ENCODE peak calls at places on chromosomes 5 and 9, in seven cellular contexts. M is astrocyte of the spinal cord, G is tibial artery, L is lung, U is left ventricle myocardium inferior, C is cardiac fibroblast, K is psoas muscle. X is an unnamed sample.

GRCh38 chr5:44454002-44454401 is 64.8 kb upstream of the FGF10 start:
- DNase-seq in M (no peak), G (no peak), L (no peak), U (no peak), C (no peak), K (no peak), X (no peak)

GRCh38 chr5:32302822-32303754 is 9.7 kb downstream of the MTMR12 start:
- DNase-seq in M (no peak), G (no peak), L (no peak), U (no peak), C (no peak), K (no peak), X (no peak)

GRCh38 chr5:35454011-35454525 is 163.6 kb upstream of the SPEF2 start:
- DNase-seq in M (no peak), G (no peak), L (no peak), U (no peak), C (no peak), K (no peak), X (no peak)

GRCh38 chr9:8366161-8366926 is 566.8 kb upstream of the DMAC1 start:
- DNase-seq in M (peak), G (no peak), L (no peak), U (no peak), C (peak), K (no peak), X (peak)

GRCh38 chr5:155726267-155726666 is 600.7 kb upstream of the SGCD start:
- DNase-seq in M (no peak), G (no peak), L (no peak), U (no peak), C (no peak), K (no peak), X (peak)

GRCh38 chr9:86175223-86175622 is 75.9 kb upstream of the GOLM1 start:
- DNase-seq in M (no peak), G (no peak), L (no peak), U (no peak), C (no peak), K (no peak), X (no peak)

GRCh38 chr5:111737716-111738115 is 19.3 kb downstream of the NREP start:
- DNase-seq in M (peak), G (no peak), L (no peak), U (no peak), C (peak), K (no peak), X (no peak)

GRCh38 chr5:158922816-158923215 is 176.9 kb downstream of the EBF1 start:
- DNase-seq in M (no peak), G (no peak), L (no peak), U (no peak), C (no peak), K (no peak), X (no peak)

GRCh38 chr9:88530051-88530450 is 4.9 kb upstream of the NXNL2 start:
- DNase-seq in M (peak), G (peak), L (no peak), U (no peak), C (peak), K (no peak), X (no peak)

GRCh38 chr5:82594097-82594496 is 315.9 kb upstream of the RPS23 start:
- DNase-seq in M (peak), G (no peak), L (no peak), U (no peak), C (peak), K (no peak), X (peak)

GRCh38 chr5:87756951-87757350 is 344.2 kb upstream of the CCNH start:
- DNase-seq in M (no peak), G (no peak), L (no peak), U (no peak), C (no peak), K (no peak), X (no peak)

GRCh38 chr9:29668732-29669131 is 2095.5 kb upstream of the C9orf72 start:
- DNase-seq in M (no peak), G (no peak), L (no peak), U (no peak), C (no peak), K (no peak), X (peak)

GRCh38 chr9:125549465-125550215 is 157.4 kb downstream of the MAPKAP1 start:
- DNase-seq in M (peak), G (peak), L (peak), U (no peak), C (peak), K (peak), X (peak)

GRCh38 chr5:175531361-175531760 is 53.0 kb downstream of the SFXN1 start:
- DNase-seq in M (no peak), G (no peak), L (no peak), U (no peak), C (no peak), K (no peak), X (no peak)

DNA sequence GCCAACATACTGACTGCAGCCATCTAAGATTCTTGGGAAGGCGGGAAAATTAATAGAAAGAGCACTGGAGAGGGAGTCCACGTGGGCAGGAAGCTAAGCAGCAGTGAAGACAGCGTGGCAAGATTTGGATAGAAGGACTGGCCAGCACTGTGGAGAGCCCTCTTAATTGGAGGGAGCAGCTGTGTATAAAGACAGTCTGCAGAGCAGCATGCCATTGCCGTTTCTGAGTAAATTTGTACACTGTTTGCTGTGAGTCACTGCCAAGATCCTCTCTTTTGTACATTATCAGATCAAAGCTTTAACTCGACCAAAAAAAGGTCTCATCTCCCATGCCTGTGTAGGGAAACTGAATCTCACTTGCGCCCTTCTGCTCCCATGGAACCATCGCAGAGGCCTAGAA is 45.3 kb downstream of the INSYN2B start:
- DNase-seq in M (peak), G (no peak), L (no peak), U (no peak), C (peak), K (no peak), X (no peak)
- H3K4me3 ChIP-seq in M (no peak), G (no peak), L (no peak), U (no peak), C (no peak), K (no peak), X (no peak)

GRCh38 chr9:126893079-126893478 is 21.5 kb upstream of the RALGPS1 start:
- DNase-seq in M (no peak), G (no peak), L (no peak), U (no peak), C (no peak), K (no peak), X (no peak)
- TF ChIP-seq CTCF in M (no peak), G (no peak), L (no peak), U (peak), C (no peak), K (no peak), X (peak)

GRCh38 chr5:5146530-5147160 is 6.5 kb downstream of the ADAMTS16 start:
- DNase-seq in M (peak), G (no peak), L (no peak), U (no peak), C (peak), K (no peak), X (no peak)

GRCh38 chr5:5149154-5149553 is 9.0 kb downstream of the ADAMTS16 start:
- DNase-seq in M (no peak), G (no peak), L (no peak), U (no peak), C (no peak), K (no peak), X (no peak)

GRCh38 chr5:5145651-5146529 is 5.8 kb downstream of the ADAMTS16 start:
- DNase-seq in M (peak), G (no peak), L (no peak), U (no peak), C (peak), K (no peak), X (no peak)

GRCh38 chr5:5154733-5155132 is 14.6 kb downstream of the ADAMTS16 start:
- DNase-seq in M (no peak), G (no peak), L (no peak), U (no peak), C (no peak), K (no peak), X (no peak)

DNA sequence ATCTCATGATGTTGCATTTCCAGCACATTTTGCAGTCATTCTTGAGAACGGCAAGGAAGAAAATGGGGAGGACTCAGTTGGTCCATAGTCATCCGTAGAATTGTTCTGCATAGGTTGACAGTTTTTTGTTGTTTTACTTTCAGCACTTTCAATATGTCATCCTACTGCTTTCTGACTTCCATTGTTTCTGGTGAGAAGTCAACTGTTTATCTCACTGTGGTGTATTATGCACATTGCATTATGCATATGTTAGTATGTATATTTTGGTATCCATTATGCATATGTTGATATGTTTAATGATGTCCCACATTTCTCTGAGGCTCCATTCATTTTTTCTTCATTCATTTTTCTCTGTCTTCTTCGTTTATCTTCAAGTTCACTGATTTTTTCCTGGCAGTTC is 10.5 kb downstream of the ADAMTS16 start:
- DNase-seq in M (no peak), G (no peak), L (no peak), U (no peak), C (no peak), K (no peak), X (no peak)
- H3K4me3 ChIP-seq in M (no peak), G (no peak), L (no peak), U (no peak), C (no peak), K (no peak), X (no peak)

GRCh38 chr9:19232830-19233194 is 2.3 kb downstream of the DENND4C start:
- DNase-seq in M (peak), G (no peak), L (no peak), U (no peak), C (peak), K (no peak), X (no peak)
- TF ChIP-seq CTCF in M (no peak), G (no peak), L (no peak), U (peak), C (peak), K (no peak), X (no peak)

GRCh38 chr5:52791366-52791765 is 3.6 kb downstream of the ITGA1 start:
- DNase-seq in M (no peak), G (no peak), L (no peak), U (no peak), C (no peak), K (no peak), X (no peak)

GRCh38 chr5:52789867-52790266 is 2.2 kb downstream of the ITGA1 start:
- DNase-seq in M (no peak), G (no peak), L (no peak), U (no peak), C (no peak), K (no peak), X (no peak)

GRCh38 chr5:52788505-52788821 is 747 bp downstream of the ITGA1 start:
- DNase-seq in M (no peak), G (no peak), L (no peak), U (no peak), C (no peak), K (no peak), X (no peak)

GRCh38 chr5:52787600-52788504 is at the start of the genes ITGA1 and PELO:
- DNase-seq in M (peak), G (peak), L (peak), U (peak), C (peak), K (peak), X (peak)

DNA sequence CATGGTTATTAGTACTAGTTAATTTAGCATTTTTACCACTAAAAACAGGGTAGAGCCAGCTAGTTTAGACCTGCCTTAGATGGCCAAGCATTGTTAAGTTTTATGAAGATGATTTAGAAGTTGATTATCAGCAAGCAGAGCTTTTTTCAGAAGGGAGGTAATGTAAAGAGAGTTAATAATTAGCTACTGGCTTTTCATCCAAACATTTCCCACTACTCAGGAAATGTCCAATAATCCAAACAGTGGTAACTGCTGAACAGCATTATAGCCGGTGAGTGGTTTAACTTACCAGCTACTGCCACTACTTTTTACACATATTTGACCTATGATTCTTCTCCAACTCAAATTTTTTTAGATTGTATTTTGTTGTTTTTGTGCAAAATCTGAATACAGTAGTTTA is 1.7 kb downstream of the ITGA1 start:
- DNase-seq in M (no peak), G (no peak), L (no peak), U (no peak), C (no peak), K (no peak), X (no peak)
- H3K4me3 ChIP-seq in M (peak), G (peak), L (no peak), U (peak), C (peak), K (peak), X (no peak)

GRCh38 chr5:149552038-149552494 is 827 bp upstream of the CSNK1A1 start:
- DNase-seq in M (no peak), G (no peak), L (no peak), U (no peak), C (no peak), K (no peak), X (no peak)
- TF ChIP-seq CTCF in M (no peak), G (no peak), L (no peak), U (peak), C (no peak), K (no peak), X (no peak)

DNA sequence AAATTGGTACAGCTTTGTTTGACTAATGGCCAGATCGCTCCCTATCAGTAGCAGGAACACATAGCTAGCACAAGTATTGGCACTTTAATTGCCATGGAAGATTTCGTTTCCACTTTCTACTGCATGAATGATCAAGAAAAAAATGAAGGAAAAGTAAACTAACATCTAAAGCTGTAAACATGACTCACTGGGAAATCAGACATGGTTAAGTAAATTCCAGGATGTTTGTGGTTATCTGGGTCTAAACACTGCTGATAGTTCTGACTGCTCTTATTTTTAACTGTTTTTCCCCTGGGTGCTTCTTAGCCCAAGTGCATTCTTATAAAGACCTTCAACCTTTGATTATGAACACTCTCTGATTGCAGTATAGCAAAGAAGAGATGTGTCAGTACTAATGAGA is 388.9 kb downstream of the NR2F1-AS1 start:
- DNase-seq in M (peak), G (no peak), L (no peak), U (no peak), C (peak), K (no peak), X (peak)
- H3K4me3 ChIP-seq in M (no peak), G (no peak), L (no peak), U (no peak), C (no peak), K (no peak), X (no peak)

DNA sequence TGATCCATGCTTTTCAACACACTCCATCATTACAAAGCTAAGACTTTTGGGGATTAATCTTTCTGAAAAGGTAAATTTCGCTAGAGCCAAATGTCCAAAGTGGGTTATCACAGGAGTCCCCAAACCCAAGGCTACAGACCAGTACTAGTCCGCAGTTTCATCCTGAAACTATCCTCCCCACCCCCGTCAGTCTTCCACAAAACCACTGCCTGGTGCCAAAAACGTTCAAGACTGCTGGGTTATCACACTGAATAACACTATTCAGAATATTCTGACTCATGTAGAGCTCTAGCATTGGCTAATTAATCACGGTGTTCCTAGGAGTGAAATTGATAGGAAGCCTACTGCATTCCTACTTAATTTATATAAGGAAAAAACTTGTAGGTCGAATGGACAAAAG is 24.7 kb downstream of the ERP44 start:
- DNase-seq in M (no peak), G (no peak), L (no peak), U (no peak), C (peak), K (no peak), X (no peak)
- TF ChIP-seq CTCF in M (no peak), G (no peak), L (no peak), U (no peak), C (no peak), K (no peak), X (no peak)

X was measured in epithelial cell of esophagus.